ENCODE peak calls at places on chromosome X, in five cellular contexts. One of them, this sample, is unnamed.

GRCh38 chrX:45711231-45711630 is 510.6 kb upstream of the DIPK2B start:
- DNase-seq in A549: no peak
- DNase-seq in AG09309: no peak
- DNase-seq in BE2C: no peak
- DNase-seq in dorsolateral prefrontal cortex: no peak
- DNase-seq in this sample: peak

GRCh38 chrX:129193357-129193756 is 329.9 kb downstream of the SMARCA1 start:
- DNase-seq in A549: no peak
- DNase-seq in AG09309: no peak
- DNase-seq in BE2C: no peak
- DNase-seq in dorsolateral prefrontal cortex: no peak
- DNase-seq in this sample: no peak

GRCh38 chrX:139930923-139931645 is 1.8 kb downstream of the ATP11C start:
- DNase-seq in A549: peak
- DNase-seq in AG09309: no peak
- DNase-seq in BE2C: peak
- DNase-seq in dorsolateral prefrontal cortex: no peak
- DNase-seq in this sample: no peak

GRCh38 chrX:9510366-9510765 is 45.5 kb downstream of the TBL1X start:
- DNase-seq in A549: no peak
- DNase-seq in AG09309: no peak
- DNase-seq in BE2C: no peak
- DNase-seq in dorsolateral prefrontal cortex: no peak
- DNase-seq in this sample: no peak

GRCh38 chrX:128439159-128439558 is 387.0 kb upstream of the ACTRT1 start:
- DNase-seq in A549: no peak
- DNase-seq in AG09309: no peak
- DNase-seq in BE2C: no peak
- DNase-seq in dorsolateral prefrontal cortex: no peak
- DNase-seq in this sample: no peak

GRCh38 chrX:120791013-120791643 is 84.5 kb downstream of the CT47B1 start:
- DNase-seq in A549: no peak
- DNase-seq in AG09309: peak
- DNase-seq in BE2C: peak
- DNase-seq in dorsolateral prefrontal cortex: peak
- DNase-seq in this sample: peak

GRCh38 chrX:149470960-149471359 is 34.1 kb downstream of the IDS start:
- DNase-seq in A549: peak
- DNase-seq in AG09309: peak
- DNase-seq in BE2C: peak
- DNase-seq in dorsolateral prefrontal cortex: peak
- DNase-seq in this sample: peak

GRCh38 chrX:130245441-130245840 is 23.3 kb downstream of the ZNF280C start:
- DNase-seq in A549: no peak
- DNase-seq in AG09309: peak
- DNase-seq in BE2C: no peak
- DNase-seq in dorsolateral prefrontal cortex: no peak
- DNase-seq in this sample: peak

GRCh38 chrX:13120017-13120416 is 75.6 kb upstream of the FAM9C start:
- DNase-seq in A549: no peak
- DNase-seq in AG09309: no peak
- DNase-seq in BE2C: no peak
- DNase-seq in dorsolateral prefrontal cortex: no peak
- DNase-seq in this sample: no peak

GRCh38 chrX:39320165-39320564 is 518.9 kb downstream of the MID1IP1 start:
- DNase-seq in A549: no peak
- DNase-seq in AG09309: no peak
- DNase-seq in BE2C: no peak
- DNase-seq in dorsolateral prefrontal cortex: no peak
- DNase-seq in this sample: no peak

GRCh38 chrX:15781964-15782711 is 8.1 kb upstream of the ZRSR2 start:
- DNase-seq in A549: no peak
- DNase-seq in AG09309: no peak
- DNase-seq in BE2C: no peak
- DNase-seq in dorsolateral prefrontal cortex: no peak
- DNase-seq in this sample: no peak

DNA sequence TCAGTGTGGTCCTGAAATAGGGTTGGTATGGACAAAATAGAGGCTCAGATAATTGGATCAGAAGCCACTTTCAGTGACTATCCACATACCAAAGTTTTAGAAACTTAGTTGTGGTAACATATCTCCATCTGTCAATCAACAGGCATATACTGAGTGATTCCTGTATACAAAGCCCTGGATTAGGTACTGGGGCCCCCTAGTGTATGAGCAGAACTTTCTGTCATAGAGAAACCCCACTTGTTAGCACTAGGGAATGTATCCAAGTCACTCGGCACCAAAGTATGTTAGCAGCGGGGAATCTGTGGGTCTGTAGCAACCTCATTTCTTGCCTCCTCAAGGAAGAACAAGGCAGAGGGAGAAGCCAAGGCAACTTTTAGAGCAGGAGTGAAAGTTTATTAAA is 50.7 kb downstream of the MAP7D3 start:
- DNase-seq in A549: peak
- DNase-seq in AG09309: no peak
- DNase-seq in BE2C: no peak
- DNase-seq in dorsolateral prefrontal cortex: no peak
- DNase-seq in this sample: peak
- TF ChIP-seq CTCF in A549: peak
- TF ChIP-seq CTCF in AG09309: peak
- TF ChIP-seq CTCF in BE2C: peak
- TF ChIP-seq CTCF in dorsolateral prefrontal cortex: no peak
- TF ChIP-seq CTCF in this sample: peak

GRCh38 chrX:5526191-5526590 is 702.5 kb downstream of the NLGN4X start:
- DNase-seq in A549: no peak
- DNase-seq in AG09309: no peak
- DNase-seq in BE2C: no peak
- DNase-seq in dorsolateral prefrontal cortex: no peak
- DNase-seq in this sample: no peak
- TF ChIP-seq CTCF in A549: no peak
- TF ChIP-seq CTCF in AG09309: no peak
- TF ChIP-seq CTCF in BE2C: no peak
- TF ChIP-seq CTCF in dorsolateral prefrontal cortex: no peak
- TF ChIP-seq CTCF in this sample: no peak

GRCh38 chrX:143788265-143788664 is 67.7 kb upstream of the SPANXN2 start:
- DNase-seq in A549: no peak
- DNase-seq in AG09309: no peak
- DNase-seq in BE2C: no peak
- DNase-seq in dorsolateral prefrontal cortex: no peak
- DNase-seq in this sample: no peak
- TF ChIP-seq CTCF in A549: peak
- TF ChIP-seq CTCF in AG09309: peak
- TF ChIP-seq CTCF in BE2C: peak
- TF ChIP-seq CTCF in dorsolateral prefrontal cortex: no peak
- TF ChIP-seq CTCF in this sample: peak

GRCh38 chrX:16963216-16963615 is 16.8 kb downstream of the REPS2 start:
- DNase-seq in A549: no peak
- DNase-seq in AG09309: no peak
- DNase-seq in BE2C: no peak
- DNase-seq in dorsolateral prefrontal cortex: no peak
- DNase-seq in this sample: no peak
- TF ChIP-seq CTCF in A549: no peak
- TF ChIP-seq CTCF in AG09309: no peak
- TF ChIP-seq CTCF in BE2C: no peak
- TF ChIP-seq CTCF in dorsolateral prefrontal cortex: no peak
- TF ChIP-seq CTCF in this sample: no peak

GRCh38 chrX:150574824-150575409 is 6.5 kb downstream of the MTM1 start:
- DNase-seq in A549: no peak
- DNase-seq in AG09309: no peak
- DNase-seq in BE2C: no peak
- DNase-seq in dorsolateral prefrontal cortex: no peak
- DNase-seq in this sample: no peak

GRCh38 chrX:150570512-150570911 is 2.1 kb downstream of the MTM1 start:
- DNase-seq in A549: no peak
- DNase-seq in AG09309: no peak
- DNase-seq in BE2C: no peak
- DNase-seq in dorsolateral prefrontal cortex: no peak
- DNase-seq in this sample: no peak

GRCh38 chrX:150575415-150575814 is 7.0 kb downstream of the MTM1 start:
- DNase-seq in A549: no peak
- DNase-seq in AG09309: no peak
- DNase-seq in BE2C: no peak
- DNase-seq in dorsolateral prefrontal cortex: no peak
- DNase-seq in this sample: peak

GRCh38 chrX:150572206-150572605 is 3.8 kb downstream of the MTM1 start:
- DNase-seq in A549: no peak
- DNase-seq in AG09309: no peak
- DNase-seq in BE2C: no peak
- DNase-seq in dorsolateral prefrontal cortex: no peak
- DNase-seq in this sample: no peak

GRCh38 chrX:150573702-150574101 is 5.3 kb downstream of the MTM1 start:
- DNase-seq in A549: no peak
- DNase-seq in AG09309: no peak
- DNase-seq in BE2C: no peak
- DNase-seq in dorsolateral prefrontal cortex: no peak
- DNase-seq in this sample: no peak
- TF ChIP-seq CTCF in A549: no peak
- TF ChIP-seq CTCF in AG09309: no peak
- TF ChIP-seq CTCF in BE2C: no peak
- TF ChIP-seq CTCF in dorsolateral prefrontal cortex: no peak
- TF ChIP-seq CTCF in this sample: no peak

GRCh38 chrX:103913356-103914020 is 48.9 kb upstream of the TMSB15B start:
- DNase-seq in A549: no peak
- DNase-seq in AG09309: no peak
- DNase-seq in BE2C: no peak
- DNase-seq in dorsolateral prefrontal cortex: no peak
- DNase-seq in this sample: no peak
- TF ChIP-seq CTCF in A549: no peak
- TF ChIP-seq CTCF in AG09309: no peak
- TF ChIP-seq CTCF in BE2C: no peak
- TF ChIP-seq CTCF in dorsolateral prefrontal cortex: no peak
- TF ChIP-seq CTCF in this sample: no peak

DNA sequence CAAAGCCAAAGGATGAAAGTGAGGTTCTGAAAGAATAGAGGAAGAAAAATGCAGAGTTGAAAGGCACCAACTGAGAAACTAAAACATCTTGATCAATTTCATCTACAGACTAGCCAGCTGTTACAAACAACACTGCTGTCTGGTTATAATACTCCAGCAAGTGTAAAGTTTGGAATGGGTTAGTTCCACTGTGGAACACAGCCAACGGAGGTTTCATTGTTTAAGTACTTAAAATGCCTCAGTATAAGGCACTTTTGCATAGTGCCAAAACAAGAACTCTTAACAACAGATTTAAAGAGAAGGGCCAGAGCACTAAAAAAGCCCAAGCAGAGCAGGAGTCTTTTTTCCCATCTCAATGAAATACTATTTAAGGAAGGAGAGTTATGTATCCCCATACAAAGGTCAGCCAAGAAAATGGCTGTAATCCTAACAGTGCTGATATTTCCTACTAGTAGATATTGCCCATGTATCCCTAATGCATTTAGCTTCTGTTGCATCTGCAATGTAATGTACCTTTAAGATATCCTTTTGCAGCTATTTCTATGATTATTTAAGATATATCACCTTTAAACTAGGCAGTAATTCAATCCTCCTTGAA is 16.5 kb downstream of the ACSL4 start:
- DNase-seq in A549: no peak
- DNase-seq in AG09309: no peak
- DNase-seq in BE2C: no peak
- DNase-seq in dorsolateral prefrontal cortex: no peak
- DNase-seq in this sample: no peak
- TF ChIP-seq CTCF in A549: no peak
- TF ChIP-seq CTCF in AG09309: no peak
- TF ChIP-seq CTCF in BE2C: no peak
- TF ChIP-seq CTCF in dorsolateral prefrontal cortex: no peak
- TF ChIP-seq CTCF in this sample: no peak

DNA sequence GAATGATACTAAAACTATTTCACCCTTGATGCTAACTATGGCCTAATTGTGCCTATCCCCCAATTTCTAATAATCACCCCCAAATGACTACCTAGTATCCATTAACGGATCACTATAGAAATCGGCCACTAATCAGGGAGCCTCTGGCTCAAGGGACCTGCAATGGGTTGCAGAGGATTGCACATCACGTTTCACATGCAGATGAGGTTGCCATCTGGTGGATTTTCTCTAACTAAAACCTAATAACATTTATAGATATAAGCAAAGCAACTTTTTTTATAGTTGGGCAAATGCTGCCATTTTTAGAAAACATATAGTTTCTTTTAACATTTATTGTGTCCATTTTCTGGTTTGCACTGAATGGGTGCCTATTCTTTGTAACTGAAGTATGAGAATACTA is 28.3 kb upstream of the ALG13 start:
- DNase-seq in A549: no peak
- DNase-seq in AG09309: no peak
- DNase-seq in BE2C: peak
- DNase-seq in dorsolateral prefrontal cortex: no peak
- DNase-seq in this sample: no peak
- TF ChIP-seq CTCF in A549: no peak
- TF ChIP-seq CTCF in AG09309: no peak
- TF ChIP-seq CTCF in BE2C: peak
- TF ChIP-seq CTCF in dorsolateral prefrontal cortex: no peak
- TF ChIP-seq CTCF in this sample: no peak